ENCODE peak calls at places on chromosomes 2 and 18, in eight cellular contexts. I is cardiac fibroblast, F is prostate gland, Z is colonic mucosa, L is brain microvascular endothelial cell, D is right lobe of liver, K is foreskin fibroblast, V is AG04449. W is an unnamed sample.

GRCh38 chr2:237488901-237489860 is 2.1 kb downstream of the MLPH start:
- DNase-seq in I (peak), F (peak), Z (peak), L (no peak), D (peak), K (peak), V (no peak), W (no peak)

GRCh38 chr2:176562359-176563043 is 293.3 kb downstream of the MTX2 start:
- DNase-seq in I (peak), F (no peak), Z (no peak), L (peak), D (no peak), K (no peak), V (peak), W (peak)

GRCh38 chr2:16773080-16773713 is 107.6 kb upstream of the CYRIA start:
- DNase-seq in I (peak), F (peak), Z (no peak), L (peak), D (no peak), K (peak), V (no peak), W (peak)

GRCh38 chr2:223122706-223123265 is 70.8 kb downstream of the KCNE4 start:
- DNase-seq in I (no peak), F (no peak), Z (no peak), L (no peak), D (no peak), K (no peak), V (no peak), W (peak)

GRCh38 chr2:190678444-190679162 is 29.7 kb downstream of the NAB1 start:
- DNase-seq in I (peak), F (no peak), Z (no peak), L (peak), D (no peak), K (no peak), V (no peak), W (peak)

GRCh38 chr2:235514627-235515363 is 21.0 kb downstream of the AGAP1 start:
- DNase-seq in I (no peak), F (no peak), Z (peak), L (no peak), D (peak), K (no peak), V (no peak), W (no peak)

GRCh38 chr18:47677952-47678351 is 252.5 kb downstream of the SMAD2 start:
- DNase-seq in I (no peak), F (no peak), Z (no peak), L (no peak), D (no peak), K (no peak), V (no peak), W (no peak)

GRCh38 chr2:216683846-216684245 is 11.5 kb downstream of the IGFBP5 start:
- DNase-seq in I (peak), F (no peak), Z (no peak), L (peak), D (peak), K (peak), V (peak), W (peak)

GRCh38 chr2:96751800-96752199 is 8.9 kb upstream of the CNNM4 start:
- DNase-seq in I (no peak), F (no peak), Z (no peak), L (no peak), D (no peak), K (no peak), V (no peak), W (no peak)

GRCh38 chr18:59148192-59148591 is 8.5 kb downstream of the SEC11C start:
- DNase-seq in I (no peak), F (peak), Z (no peak), L (no peak), D (no peak), K (no peak), V (no peak), W (no peak)

GRCh38 chr18:12884521-12885323 is 685 bp upstream of the PTPN2 start:
- DNase-seq in I (no peak), F (no peak), Z (no peak), L (no peak), D (no peak), K (no peak), V (no peak), W (peak)

GRCh38 chr2:139836769-139837168 is 1056.6 kb upstream of the NXPH2 start:
- DNase-seq in I (no peak), F (no peak), Z (no peak), L (no peak), D (no peak), K (no peak), V (no peak), W (no peak)

GRCh38 chr2:171531836-171532450 is 9.7 kb downstream of the CYBRD1 start:
- DNase-seq in I (no peak), F (no peak), Z (no peak), L (no peak), D (no peak), K (no peak), V (no peak), W (peak)
- H3K4me3 ChIP-seq in I (no peak), F (no peak), Z (no peak), L (no peak), D (no peak), K (no peak), V (peak), W (no peak)

DNA sequence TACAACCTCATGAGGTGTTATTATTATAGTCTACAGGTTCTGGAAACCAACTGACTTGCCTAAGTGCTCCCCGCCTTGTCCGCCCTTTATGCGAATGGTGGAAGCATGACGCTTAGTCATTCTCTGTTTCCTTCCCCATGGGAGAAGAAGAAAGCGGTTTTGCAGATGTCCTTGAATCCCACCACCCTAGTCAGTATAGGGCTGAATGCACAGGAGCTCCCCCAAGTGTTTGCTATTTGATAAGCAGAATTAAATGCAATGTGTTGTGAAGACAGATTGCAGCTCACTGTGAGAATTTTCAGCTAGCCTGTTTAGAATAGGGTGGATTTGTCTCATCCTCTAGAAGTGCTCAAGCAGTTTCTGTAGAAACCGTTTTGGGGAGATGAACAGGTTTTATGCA is 652.0 kb downstream of the DCC start:
- DNase-seq in I (no peak), F (no peak), Z (no peak), L (no peak), D (no peak), K (no peak), V (no peak), W (no peak)
- TF ChIP-seq CTCF in I (no peak), F (no peak), Z (peak), L (no peak), D (no peak), K (no peak), V (peak), W (no peak)

DNA sequence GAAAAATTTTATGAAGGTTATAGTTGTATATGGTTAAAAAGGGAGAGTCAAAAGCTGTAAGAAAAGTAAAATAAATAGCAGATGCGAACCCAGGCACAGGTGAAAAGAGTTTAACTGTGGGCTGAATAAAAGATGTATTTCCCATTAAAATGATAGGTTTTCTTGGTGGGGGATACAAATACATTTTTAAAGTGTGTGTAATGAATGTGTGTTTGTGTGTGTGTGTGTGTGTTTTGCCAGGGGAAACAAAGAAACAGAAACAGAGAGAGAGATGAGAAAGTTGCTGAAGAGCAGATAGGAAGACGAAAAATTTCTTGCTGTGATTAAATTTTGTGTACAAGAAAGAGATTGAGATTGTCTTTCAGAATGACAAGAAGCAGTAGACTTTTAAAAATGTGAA is 12.1 kb downstream of the TFPI start:
- DNase-seq in I (peak), F (no peak), Z (no peak), L (peak), D (no peak), K (no peak), V (no peak), W (no peak)
- H3K4me3 ChIP-seq in I (no peak), F (no peak), Z (no peak), L (no peak), D (no peak), K (no peak), V (no peak), W (no peak)

DNA sequence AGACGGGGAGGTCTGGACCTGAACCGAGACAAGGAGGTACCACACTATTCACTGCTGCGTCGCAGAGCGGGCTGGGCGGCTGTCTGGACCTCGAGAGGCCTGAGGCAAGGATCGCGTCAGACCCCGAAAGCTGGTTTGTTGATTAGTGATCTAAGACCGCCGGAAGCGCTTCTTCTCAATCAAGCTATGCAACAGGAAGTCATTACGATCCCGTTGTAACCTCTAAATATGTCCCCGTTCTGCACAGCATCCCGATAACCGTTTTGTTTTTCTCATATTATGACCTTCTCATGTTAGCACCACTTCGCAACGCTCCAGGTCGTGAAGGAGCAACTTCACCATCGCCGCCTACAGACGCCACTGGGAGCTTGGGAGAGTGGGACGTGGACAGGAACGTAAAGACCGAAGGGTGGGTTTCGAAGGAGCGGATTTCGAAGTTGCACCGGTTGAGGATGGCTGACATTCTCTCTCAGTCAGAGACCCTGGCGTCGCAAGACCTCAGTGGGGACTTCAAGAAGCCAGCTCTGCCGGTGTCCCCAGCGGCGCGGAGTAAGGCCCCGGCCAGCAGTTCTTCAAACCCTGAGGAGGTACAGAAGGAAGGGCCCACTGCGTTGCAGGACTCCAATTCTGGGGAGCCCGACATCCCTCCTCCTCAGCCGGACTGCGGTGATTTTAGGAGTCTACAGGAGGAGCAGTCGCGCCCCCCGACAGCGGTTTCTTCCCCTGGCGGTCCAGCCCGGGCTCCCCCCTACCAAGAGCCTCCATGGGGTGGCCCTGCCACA is at the start of the genes SLC4A1AP and SUPT7L:
- DNase-seq in I (peak), F (peak), Z (peak), L (peak), D (peak), K (peak), V (no peak), W (peak)
- TF ChIP-seq CTCF in I (peak), F (no peak), Z (no peak), L (peak), D (no peak), K (no peak), V (no peak), W (no peak)

GRCh38 chr2:42045956-42046748 is 1.7 kb upstream of the PKDCC start:
- DNase-seq in I (no peak), F (no peak), Z (peak), L (no peak), D (no peak), K (no peak), V (no peak), W (no peak)

GRCh38 chr2:42049411-42050349 is 1.9 kb downstream of the PKDCC start:
- DNase-seq in I (no peak), F (no peak), Z (peak), L (no peak), D (no peak), K (no peak), V (no peak), W (no peak)

GRCh38 chr2:42046819-42047487 is 868 bp upstream of the PKDCC start:
- DNase-seq in I (peak), F (no peak), Z (no peak), L (no peak), D (no peak), K (no peak), V (no peak), W (peak)

GRCh38 chr2:42048318-42049251 is 764 bp downstream of the PKDCC start:
- DNase-seq in I (peak), F (no peak), Z (peak), L (no peak), D (no peak), K (peak), V (no peak), W (no peak)

GRCh38 chr2:42047488-42048317 is at the start of gene PKDCC:
- DNase-seq in I (peak), F (peak), Z (peak), L (no peak), D (peak), K (peak), V (no peak), W (peak)
- H3K4me3 ChIP-seq in I (peak), F (peak), Z (peak), L (peak), D (peak), K (peak), V (peak), W (peak)

GRCh38 chr2:79219383-79219988 is 59.9 kb upstream of the REG3A start:
- DNase-seq in I (peak), F (peak), Z (peak), L (peak), D (peak), K (peak), V (no peak), W (peak)

GRCh38 chr2:79223539-79223938 is 64.0 kb upstream of the REG3A start:
- DNase-seq in I (no peak), F (no peak), Z (no peak), L (no peak), D (no peak), K (no peak), V (no peak), W (no peak)
- TF ChIP-seq CTCF in I (no peak), F (no peak), Z (no peak), L (no peak), D (no peak), K (no peak), V (no peak), W (no peak)

GRCh38 chr2:218982312-218983262 is 2.4 kb downstream of the FEV start:
- DNase-seq in I (no peak), F (no peak), Z (no peak), L (no peak), D (no peak), K (no peak), V (no peak), W (no peak)

GRCh38 chr2:218981390-218982311 is 3.3 kb downstream of the FEV start:
- DNase-seq in I (peak), F (no peak), Z (no peak), L (no peak), D (no peak), K (no peak), V (no peak), W (peak)

GRCh38 chr2:218979846-218980738 is 4.9 kb downstream of the FEV start:
- DNase-seq in I (peak), F (peak), Z (peak), L (peak), D (peak), K (peak), V (no peak), W (peak)

GRCh38 chr2:218983263-218983970 is 1.6 kb downstream of the FEV start:
- DNase-seq in I (no peak), F (no peak), Z (no peak), L (no peak), D (no peak), K (no peak), V (no peak), W (no peak)

DNA sequence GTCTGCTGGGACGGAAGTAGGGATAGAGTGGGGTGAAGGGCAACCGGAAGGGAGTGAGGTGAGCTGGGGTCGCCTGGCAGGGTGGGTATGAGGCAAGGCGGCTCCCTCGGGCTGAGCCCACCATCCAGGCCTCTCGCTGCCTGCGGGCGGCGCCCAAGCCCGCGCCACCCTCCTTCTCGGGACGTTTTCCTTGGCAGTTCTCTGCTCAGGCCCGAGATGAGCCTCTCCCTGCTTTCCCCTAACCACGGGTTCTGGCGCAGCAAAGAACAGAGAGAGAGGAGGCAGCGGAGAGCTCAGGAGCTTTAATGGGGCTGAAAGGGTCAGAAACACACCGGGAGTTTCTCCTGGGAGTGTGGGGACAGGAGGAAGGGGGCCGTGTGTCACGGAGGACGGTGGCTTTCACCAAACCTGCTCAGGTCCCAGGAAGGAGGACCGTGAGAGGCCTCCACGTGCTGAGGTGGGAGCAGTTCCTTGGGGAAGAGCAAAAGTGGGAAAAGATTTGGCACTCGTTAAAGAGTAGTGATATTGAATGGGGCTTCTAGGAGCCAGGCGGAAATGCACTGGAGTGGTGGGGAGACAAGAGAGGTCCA is 4.1 kb downstream of the FEV start:
- DNase-seq in I (no peak), F (no peak), Z (no peak), L (no peak), D (no peak), K (no peak), V (no peak), W (no peak)
- H3K4me3 ChIP-seq in I (no peak), F (no peak), Z (peak), L (no peak), D (no peak), K (no peak), V (no peak), W (no peak)

DNA sequence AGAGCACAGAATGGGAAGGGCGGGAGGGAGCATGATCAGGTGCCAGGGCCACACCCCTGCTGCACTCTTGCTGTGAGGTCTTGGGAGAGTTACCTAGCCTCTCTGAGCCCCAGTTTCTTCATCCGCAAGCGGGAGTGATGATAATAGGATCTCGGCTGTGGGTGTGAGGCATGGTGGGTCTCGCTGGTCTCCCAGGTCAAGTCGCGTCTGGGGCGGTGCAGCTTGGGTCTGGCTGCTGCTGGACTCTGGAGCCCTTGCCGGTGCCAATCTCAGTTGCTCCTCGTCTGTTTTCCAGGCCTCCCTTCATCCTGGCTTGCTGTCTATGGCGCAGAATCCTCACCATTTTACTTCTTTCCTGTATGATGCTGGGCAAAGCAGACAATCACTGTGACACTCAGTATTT is 130.3 kb upstream of the RAB12 start:
- DNase-seq in I (no peak), F (no peak), Z (no peak), L (no peak), D (no peak), K (no peak), V (no peak), W (no peak)
- TF ChIP-seq CTCF in I (no peak), F (no peak), Z (no peak), L (no peak), D (no peak), K (no peak), V (no peak), W (no peak)